ENCODE peak calls at places on chromosome 22, in nine cellular contexts. V is OCI-LY7, E is GM23248, B is HCT116, J is GM23338, U is PC-3, Z is MM.1S, N is SK-N-SH, A is hepatocyte. M is an unnamed sample.

GRCh38 chr22:35539910-35540599 is 576 bp upstream of the RASD2 start:
- DNase-seq in V (peak), E (peak), B (no peak), J (peak), U (peak), Z (peak), N (peak), A (peak), M (peak)

GRCh38 chr22:48047722-48048500 is 1285.5 kb downstream of the TBC1D22A start:
- DNase-seq in V (no peak), E (no peak), B (no peak), J (no peak), U (no peak), Z (no peak), N (no peak), A (no peak), M (no peak)

GRCh38 chr22:17779286-17780115 is 5.2 kb upstream of the BID start:
- DNase-seq in V (no peak), E (no peak), B (no peak), J (no peak), U (no peak), Z (no peak), N (no peak), A (no peak), M (no peak)

GRCh38 chr22:46135611-46136538 is 14.5 kb upstream of the PPARA start:
- DNase-seq in V (no peak), E (no peak), B (no peak), J (no peak), U (no peak), Z (no peak), N (no peak), A (no peak), M (no peak)

GRCh38 chr22:46373166-46373565 is 37.7 kb downstream of the TRMU start:
- DNase-seq in V (no peak), E (no peak), B (no peak), J (no peak), U (no peak), Z (no peak), N (no peak), A (no peak), M (no peak)

GRCh38 chr22:46377566-46378498 is 42.3 kb downstream of the TRMU start:
- DNase-seq in V (no peak), E (peak), B (peak), J (peak), U (peak), Z (no peak), N (no peak), A (peak), M (peak)

GRCh38 chr22:23313791-23314567 is 133.7 kb downstream of the BCR start:
- DNase-seq in V (no peak), E (no peak), B (no peak), J (no peak), U (no peak), Z (no peak), N (peak), A (no peak), M (no peak)

GRCh38 chr22:35116817-35117216 is 50.9 kb downstream of the ISX start:
- DNase-seq in V (no peak), E (no peak), B (no peak), J (no peak), U (no peak), Z (no peak), N (no peak), A (peak), M (no peak)

GRCh38 chr22:36435516-36436415 is 45.7 kb downstream of the TXN2 start:
- DNase-seq in V (no peak), E (no peak), B (no peak), J (peak), U (no peak), Z (peak), N (no peak), A (peak), M (peak)

GRCh38 chr22:18108187-18108586 is 2.4 kb upstream of the TUBA8 start:
- DNase-seq in V (no peak), E (no peak), B (no peak), J (no peak), U (no peak), Z (no peak), N (no peak), A (no peak), M (no peak)

GRCh38 chr22:25564320-25564978 is at the start of gene GRK3:
- DNase-seq in V (peak), E (peak), B (peak), J (peak), U (no peak), Z (peak), N (peak), A (peak), M (peak)

GRCh38 chr22:24410110-24410856 is 17.1 kb upstream of the ADORA2A start:
- DNase-seq in V (no peak), E (peak), B (no peak), J (no peak), U (no peak), Z (no peak), N (peak), A (no peak), M (no peak)

GRCh38 chr22:44782286-44782830 is 30.0 kb downstream of the ARHGAP8 start:
- DNase-seq in V (no peak), E (peak), B (no peak), J (no peak), U (no peak), Z (no peak), N (no peak), A (peak), M (no peak)

GRCh38 chr22:37309221-37310074 is 27.1 kb downstream of the CYTH4 start:
- DNase-seq in V (peak), E (no peak), B (no peak), J (no peak), U (no peak), Z (no peak), N (peak), A (no peak), M (no peak)

GRCh38 chr22:42443240-42444059 is 11.2 kb upstream of the NFAM1 start:
- DNase-seq in V (peak), E (peak), B (no peak), J (no peak), U (peak), Z (no peak), N (no peak), A (no peak), M (no peak)

GRCh38 chr22:25900880-25901279 is 158.9 kb downstream of the MYO18B start:
- DNase-seq in V (no peak), E (no peak), B (no peak), J (peak), U (no peak), Z (no peak), N (no peak), A (no peak), M (no peak)

GRCh38 chr22:42914511-42915076 is 57.5 kb upstream of the ARFGAP3 start:
- DNase-seq in V (no peak), E (no peak), B (no peak), J (no peak), U (no peak), Z (no peak), N (no peak), A (no peak), M (no peak)

GRCh38 chr22:43820671-43821305 is 8.7 kb upstream of the EFCAB6 start:
- DNase-seq in V (no peak), E (no peak), B (no peak), J (no peak), U (no peak), Z (no peak), N (no peak), A (peak), M (no peak)

GRCh38 chr22:26318975-26319374 is 110.1 kb upstream of the ASPHD2 start:
- DNase-seq in V (no peak), E (peak), B (no peak), J (peak), U (peak), Z (no peak), N (no peak), A (no peak), M (no peak)

GRCh38 chr22:35051034-35051535 is 14.9 kb upstream of the ISX start:
- DNase-seq in V (no peak), E (no peak), B (no peak), J (no peak), U (no peak), Z (no peak), N (no peak), A (no peak), M (no peak)

GRCh38 chr22:45889539-45890350 is 87.2 kb downstream of the WNT7B start:
- DNase-seq in V (no peak), E (peak), B (no peak), J (peak), U (no peak), Z (no peak), N (no peak), A (no peak), M (peak)

GRCh38 chr22:24938741-24939341 is 7.7 kb downstream of the LHFPL7 start:
- DNase-seq in V (peak), E (peak), B (no peak), J (peak), U (peak), Z (peak), N (peak), A (peak), M (peak)

GRCh38 chr22:48806227-48806781 is 1021.4 kb downstream of the BRD1 start:
- DNase-seq in V (no peak), E (no peak), B (no peak), J (no peak), U (no peak), Z (no peak), N (no peak), A (no peak), M (no peak)

GRCh38 chr22:28414017-28414416 is 265.6 kb downstream of the TTC28 start:
- DNase-seq in V (no peak), E (peak), B (no peak), J (no peak), U (no peak), Z (no peak), N (no peak), A (no peak), M (no peak)

GRCh38 chr22:24486501-24486921 is 8.6 kb upstream of the UPB1 start:
- DNase-seq in V (no peak), E (peak), B (no peak), J (no peak), U (peak), Z (no peak), N (no peak), A (no peak), M (no peak)

GRCh38 chr22:38862375-38863329 is 9.4 kb downstream of the CBX6 start:
- DNase-seq in V (no peak), E (no peak), B (no peak), J (peak), U (no peak), Z (no peak), N (peak), A (peak), M (peak)

GRCh38 chr22:36351921-36352774 is 35.6 kb downstream of the MYH9 start:
- DNase-seq in V (no peak), E (no peak), B (no peak), J (no peak), U (peak), Z (no peak), N (no peak), A (peak), M (no peak)

GRCh38 chr22:23684561-23685031 is 6.2 kb upstream of the RGL4 start:
- DNase-seq in V (no peak), E (peak), B (no peak), J (no peak), U (no peak), Z (no peak), N (no peak), A (no peak), M (no peak)

GRCh38 chr22:41983516-41983915 is 14.3 kb downstream of the SEPTIN3 start:
- DNase-seq in V (no peak), E (peak), B (no peak), J (no peak), U (no peak), Z (no peak), N (no peak), A (no peak), M (no peak)

GRCh38 chr22:37848587-37849088 is 581 bp upstream of the EIF3L start:
- DNase-seq in V (peak), E (peak), B (peak), J (peak), U (peak), Z (no peak), N (peak), A (no peak), M (peak)

GRCh38 chr22:47783433-47784366 is 1021.2 kb downstream of the TBC1D22A start:
- DNase-seq in V (no peak), E (no peak), B (no peak), J (no peak), U (no peak), Z (no peak), N (no peak), A (no peak), M (peak)

GRCh38 chr22:44147821-44148574 is 32.7 kb upstream of the PARVG start:
- DNase-seq in V (no peak), E (peak), B (no peak), J (peak), U (no peak), Z (no peak), N (no peak), A (peak), M (peak)

GRCh38 chr22:49102367-49102766 is 725.3 kb downstream of the BRD1 start:
- DNase-seq in V (no peak), E (no peak), B (no peak), J (no peak), U (no peak), Z (no peak), N (no peak), A (no peak), M (no peak)

DNA sequence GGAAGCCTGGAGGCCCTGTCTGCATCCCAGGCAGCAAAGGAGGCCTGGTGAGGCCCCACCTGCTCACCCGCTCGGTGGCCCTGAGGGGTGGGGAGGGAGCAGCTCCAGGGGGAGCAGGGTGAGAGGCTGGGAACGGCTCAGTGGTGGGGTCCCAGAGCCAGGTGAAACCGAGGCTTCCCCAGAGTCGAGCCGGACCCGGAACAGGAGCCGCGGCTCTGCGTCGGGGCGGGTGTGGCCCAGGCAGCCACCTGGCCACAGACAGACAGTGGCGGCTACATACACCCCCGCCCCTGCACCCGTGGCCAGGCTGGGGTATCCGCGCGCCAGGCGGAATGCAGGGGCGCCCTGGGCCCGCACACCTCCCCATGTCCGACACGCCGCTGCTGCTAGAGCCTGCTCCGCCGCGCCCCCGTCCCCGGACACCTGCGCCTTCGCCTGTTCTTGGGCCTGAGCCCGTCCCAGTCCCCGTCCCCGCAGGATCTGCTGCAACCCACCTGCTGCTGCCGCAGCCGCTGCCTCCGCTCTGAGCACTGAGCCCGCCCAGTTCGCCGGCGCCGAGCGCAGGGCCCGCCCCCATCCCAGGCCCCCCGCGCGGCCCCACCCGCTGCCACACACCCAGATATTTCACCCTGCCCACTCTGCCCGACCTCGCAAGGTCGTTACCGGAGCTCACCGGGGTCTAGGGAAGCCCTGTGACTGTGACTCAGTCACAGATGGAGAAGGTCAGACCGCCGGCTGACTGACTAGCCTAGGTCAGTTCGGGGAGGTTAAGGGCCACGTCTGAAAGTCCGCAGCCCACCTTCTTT is at the start of gene SLC7A4:
- DNase-seq in V (no peak), E (no peak), B (no peak), J (peak), U (no peak), Z (no peak), N (peak), A (peak), M (peak)
- H3K4me3 ChIP-seq in V (no peak), E (no peak), B (no peak), J (peak), U (no peak), Z (no peak), N (no peak), A (no peak), M (peak)

GRCh38 chr22:31277741-31278642 is 14.3 kb downstream of the PIK3IP1 start:
- DNase-seq in V (no peak), E (no peak), B (no peak), J (no peak), U (no peak), Z (no peak), N (no peak), A (no peak), M (no peak)
- TF ChIP-seq EZH2phosphoT487 in V (no peak), E (no peak), B (no peak), J (no peak), U (no peak), Z (no peak), N (no peak), A (no peak), M (no peak)

GRCh38 chr22:29883045-29883830 is at the start of gene MTMR3:
- DNase-seq in V (peak), E (peak), B (peak), J (peak), U (peak), Z (peak), N (peak), A (peak), M (peak)
- H3K4me3 ChIP-seq in V (peak), E (peak), B (peak), J (peak), U (peak), Z (peak), N (peak), A (peak), M (peak)

GRCh38 chr22:40251106-40251505 is 73.4 kb downstream of the TNRC6B start:
- DNase-seq in V (no peak), E (peak), B (no peak), J (no peak), U (no peak), Z (no peak), N (no peak), A (no peak), M (no peak)

GRCh38 chr22:40250608-40251007 is 72.9 kb downstream of the TNRC6B start:
- DNase-seq in V (no peak), E (no peak), B (no peak), J (no peak), U (no peak), Z (no peak), N (no peak), A (no peak), M (no peak)

GRCh38 chr22:40249286-40249685 is 71.6 kb downstream of the TNRC6B start:
- DNase-seq in V (no peak), E (no peak), B (no peak), J (peak), U (no peak), Z (no peak), N (no peak), A (no peak), M (no peak)

GRCh38 chr22:40244586-40244985 is 66.9 kb downstream of the TNRC6B start:
- DNase-seq in V (no peak), E (no peak), B (no peak), J (no peak), U (no peak), Z (no peak), N (no peak), A (no peak), M (no peak)

DNA sequence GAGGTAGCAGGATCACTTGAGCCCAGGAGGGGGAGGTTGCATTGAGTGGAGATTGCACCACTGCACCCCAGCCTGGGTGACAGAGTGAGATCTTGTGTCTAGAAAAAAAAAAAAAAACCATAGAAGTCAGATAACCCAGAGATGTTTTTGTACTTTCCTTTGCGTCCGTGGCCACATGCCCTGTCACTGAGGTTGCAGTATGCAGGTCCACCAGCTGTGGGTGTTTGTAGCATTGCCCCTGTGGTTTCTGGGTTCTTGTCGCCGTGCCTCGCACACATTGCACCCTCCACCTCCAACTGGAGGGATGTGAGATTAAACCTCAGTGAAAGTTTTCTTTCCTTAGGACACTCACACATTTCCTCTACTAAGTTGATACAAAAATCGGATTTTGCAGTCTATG is 70.3 kb downstream of the TNRC6B start:
- DNase-seq in V (no peak), E (no peak), B (no peak), J (no peak), U (no peak), Z (no peak), N (no peak), A (no peak), M (no peak)
- TF ChIP-seq EZH2phosphoT487 in V (no peak), E (no peak), B (no peak), J (no peak), U (no peak), Z (no peak), N (no peak), A (no peak), M (no peak)